ENCODE peak calls at places on chromosomes 11 and 22, in four cellular contexts. R is kidney tubule cell, Q is transverse colon, E is heart left ventricle. T is an unnamed sample.

GRCh38 chr11:79160786-79161403 is 279.9 kb downstream of the TENM4 start:
- DNase-seq in R (peak), Q (no peak), E (no peak), T (no peak)

GRCh38 chr11:88596786-88597185 is 259.2 kb upstream of the CTSC start:
- DNase-seq in R (no peak), Q (no peak), E (no peak), T (no peak)

GRCh38 chr11:76620471-76620870 is 50.1 kb downstream of the LRRC32 start:
- DNase-seq in R (peak), Q (no peak), E (no peak), T (no peak)

GRCh38 chr11:126411971-126412381 is 56.5 kb downstream of the ST3GAL4 start:
- DNase-seq in R (no peak), Q (no peak), E (peak), T (no peak)

GRCh38 chr11:117538731-117539130 is 211.1 kb downstream of the CEP164 start:
- DNase-seq in R (no peak), Q (no peak), E (no peak), T (no peak)

GRCh38 chr11:8265681-8266241 is 2.1 kb upstream of the LMO1 start:
- DNase-seq in R (no peak), Q (no peak), E (no peak), T (no peak)

GRCh38 chr22:19103881-19104821 is 18.1 kb downstream of the DGCR2 start:
- DNase-seq in R (peak), Q (no peak), E (no peak), T (no peak)

GRCh38 chr22:50523806-50524663 is 1.4 kb downstream of the SCO2 start:
- DNase-seq in R (no peak), Q (peak), E (peak), T (no peak)

GRCh38 chr22:50192825-50193204 is 7.1 kb downstream of the TRABD start:
- DNase-seq in R (no peak), Q (peak), E (peak), T (no peak)

GRCh38 chr11:127454856-127455255 is 454.3 kb upstream of the KIRREL3 start:
- DNase-seq in R (peak), Q (no peak), E (no peak), T (no peak)

T was measured in RCC 7860.